ENCODE peak calls at places on chromosomes 3 and 15, in four cellular contexts. I is tibial nerve; A is type B pancreatic cell; J is CD4-positive, alpha-beta T cell. B is an unnamed sample.

GRCh38 chr3:101038393-101038792 is 45.2 kb upstream of the ABI3BP start:
- DNase-seq in I (no peak), A (no peak), J (no peak), B (no peak)

GRCh38 chr15:42404461-42405235 is 45.3 kb downstream of the CAPN3 start:
- DNase-seq in I (no peak), J (no peak), A (no peak), B (no peak)

GRCh38 chr15:70097337-70098169 is at the start of gene TLE3:
- DNase-seq in J (peak; percentile 98), A (peak; percentile 99), I (peak; percentile 99), B (peak; percentile 99)

GRCh38 chr15:74036271-74037170 is 42.0 kb downstream of the PML start:
- DNase-seq in J (no peak), I (peak; percentile 62), A (no peak), B (peak; percentile 85)

GRCh38 chr3:183378008-183378407 is 50.4 kb downstream of the MCF2L2 start:
- DNase-seq in A (no peak), J (no peak), I (no peak), B (no peak)

GRCh38 chr15:100601158-100601557 is 826 bp downstream of the LINS1 start:
- DNase-seq in I (no peak), A (no peak), J (no peak), B (no peak)

GRCh38 chr3:108412351-108412750 is 98.0 kb downstream of the MYH15 start:
- DNase-seq in A (no peak), I (no peak), J (no peak), B (no peak)

GRCh38 chr15:81270781-81271491 is 53.0 kb downstream of the STARD5 start:
- DNase-seq in A (no peak), I (no peak), J (no peak), B (no peak)

GRCh38 chr3:106130384-106131084 is 261.7 kb upstream of the CBLB start:
- DNase-seq in A (no peak), J (no peak), I (no peak), B (no peak)

GRCh38 chr3:171851685-171852084 is 8.5 kb downstream of the TMEM212 start:
- DNase-seq in J (no peak), I (no peak), A (no peak), B (no peak)

GRCh38 chr3:50428007-50428633 is 68.8 kb upstream of the TMEM115 start:
- DNase-seq in J (no peak), A (no peak), I (no peak), B (no peak)
- TF ChIP-seq CTCF in J (no peak), A (no peak), I (no peak), B (peak; percentile 21)

DNA sequence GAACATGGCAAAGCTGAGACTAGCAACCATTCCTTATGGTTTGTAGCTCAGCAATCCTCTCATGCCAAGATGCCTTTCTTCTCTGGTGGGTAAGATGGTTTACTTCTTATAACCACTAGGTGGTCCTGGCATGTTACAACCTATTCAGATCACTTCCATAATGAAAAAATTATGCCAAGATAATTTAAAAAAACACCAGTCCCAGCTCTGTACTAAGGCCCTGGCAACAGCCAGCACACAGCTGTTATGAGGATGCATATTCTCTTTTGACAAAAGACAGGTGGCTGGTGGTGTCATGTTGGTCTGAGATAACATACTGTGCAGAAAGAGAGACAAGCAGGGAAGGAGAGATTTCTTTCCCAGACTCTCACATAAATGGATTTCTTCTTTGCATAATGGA is 65.7 kb upstream of the FRMD4B start:
- DNase-seq in I (no peak), A (no peak), J (no peak), B (no peak)
- TF ChIP-seq CTCF in I (no peak), A (peak; percentile 56), J (no peak), B (peak; percentile 26)

GRCh38 chr3:143302638-143303171 is 183.1 kb downstream of the CHST2 start:
- DNase-seq in I (no peak), J (no peak), A (no peak), B (peak; percentile 88)
- TF ChIP-seq CTCF in I (no peak), J (no peak), A (no peak), B (no peak)

DNA sequence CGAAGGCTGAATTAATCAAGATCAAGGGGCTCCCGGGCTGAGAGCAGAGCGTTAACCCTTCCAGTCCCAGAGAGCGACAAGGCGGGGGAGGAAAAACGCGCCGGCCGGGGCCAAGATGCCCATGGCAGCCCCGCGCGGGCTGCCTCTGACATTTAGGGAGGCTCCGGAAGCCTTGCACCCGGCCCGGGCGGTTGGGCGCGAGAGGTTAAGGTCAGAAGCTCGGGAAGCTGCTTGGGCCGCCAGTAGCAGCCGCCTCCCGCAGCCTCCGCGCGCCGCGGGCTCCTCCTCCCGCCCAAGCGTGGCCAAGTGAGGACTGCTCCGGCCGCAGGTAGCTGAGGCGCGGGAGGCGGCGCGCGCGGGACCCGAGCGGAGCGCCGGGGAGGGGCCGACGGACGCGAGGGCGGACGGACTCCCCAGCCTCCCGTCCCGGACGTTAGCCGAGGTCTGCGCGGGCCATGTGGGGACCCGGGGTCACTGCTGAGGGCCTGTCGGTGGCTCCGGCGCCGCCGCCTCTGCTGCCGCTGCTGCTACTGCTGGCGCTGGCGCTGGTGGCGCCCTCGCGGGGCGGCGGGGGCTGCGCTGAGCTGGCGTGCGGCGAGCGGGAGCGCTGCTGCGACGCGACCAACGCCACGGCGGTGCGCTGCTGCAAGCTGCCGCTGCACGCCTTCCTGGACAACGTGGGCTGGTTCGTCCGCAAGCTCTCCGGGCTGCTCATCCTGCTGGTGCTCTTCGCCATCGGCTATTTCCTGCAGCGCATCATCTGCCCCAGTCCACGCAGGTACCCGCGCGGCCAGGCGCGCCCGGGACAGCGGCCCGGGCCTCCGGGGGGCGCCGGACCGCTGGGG is at the start of gene C3orf80:
- DNase-seq in I (no peak), A (peak; percentile 74), J (no peak), B (no peak)
- TF ChIP-seq CTCF in I (peak; percentile 16), A (peak; percentile 48), J (no peak), B (peak; percentile 21)

B was measured in osteocyte.